ENCODE peak calls at places on chromosomes 16 and 17, in six cellular contexts. E is OCI-LY7, Q is kidney epithelial cell, T is foreskin fibroblast, J is fibroblast of mammary gland, I is AG04450. D is an unnamed sample.

GRCh38 chr16:19583665-19584300 is 28.3 kb downstream of the VPS35L start:
- DNase-seq in Q (no peak), E (peak; percentile 39), J (peak; percentile 56), I (peak; percentile 18), T (no peak), D (peak; percentile 53)

GRCh38 chr16:3638916-3639644 is 15.4 kb upstream of the DNASE1 start:
- DNase-seq in J (peak; percentile 10), I (no peak), T (no peak), Q (no peak), E (no peak), D (no peak)

GRCh38 chr16:930511-930910 is 40.3 kb downstream of the LMF1 start:
- DNase-seq in I (no peak), J (no peak), E (no peak), Q (no peak), T (no peak), D (no peak)

GRCh38 chr17:2275722-2276121 is 27.9 kb downstream of the SMG6 start:
- DNase-seq in Q (no peak), T (no peak), J (no peak), E (no peak), I (no peak), D (no peak)

GRCh38 chr16:3468501-3468900 is 25.0 kb downstream of the NAA60 start:
- DNase-seq in T (no peak), E (no peak), Q (no peak), I (no peak), J (no peak), D (no peak)

GRCh38 chr16:56119138-56119537 is 72.2 kb upstream of the GNAO1 start:
- DNase-seq in E (no peak), T (no peak), Q (no peak), J (no peak), I (no peak), D (no peak)

GRCh38 chr17:5115673-5116651 is at the start of gene USP6:
- DNase-seq in T (no peak), Q (no peak), I (no peak), J (no peak), E (no peak), D (no peak)

GRCh38 chr17:8117980-8118768 is at the start of gene ALOXE3:
- DNase-seq in T (peak; percentile 66), E (no peak), Q (no peak), J (peak; percentile 63), I (no peak), D (peak; percentile 52)

GRCh38 chr17:67038861-67039365 is 5.4 kb upstream of the CACNG1 start:
- DNase-seq in J (no peak), E (no peak), I (no peak), Q (no peak), T (no peak), D (no peak)

GRCh38 chr16:27251561-27252205 is 16.9 kb downstream of the NSMCE1 start:
- DNase-seq in Q (no peak), T (no peak), E (no peak), I (no peak), J (no peak), D (no peak)

DNA sequence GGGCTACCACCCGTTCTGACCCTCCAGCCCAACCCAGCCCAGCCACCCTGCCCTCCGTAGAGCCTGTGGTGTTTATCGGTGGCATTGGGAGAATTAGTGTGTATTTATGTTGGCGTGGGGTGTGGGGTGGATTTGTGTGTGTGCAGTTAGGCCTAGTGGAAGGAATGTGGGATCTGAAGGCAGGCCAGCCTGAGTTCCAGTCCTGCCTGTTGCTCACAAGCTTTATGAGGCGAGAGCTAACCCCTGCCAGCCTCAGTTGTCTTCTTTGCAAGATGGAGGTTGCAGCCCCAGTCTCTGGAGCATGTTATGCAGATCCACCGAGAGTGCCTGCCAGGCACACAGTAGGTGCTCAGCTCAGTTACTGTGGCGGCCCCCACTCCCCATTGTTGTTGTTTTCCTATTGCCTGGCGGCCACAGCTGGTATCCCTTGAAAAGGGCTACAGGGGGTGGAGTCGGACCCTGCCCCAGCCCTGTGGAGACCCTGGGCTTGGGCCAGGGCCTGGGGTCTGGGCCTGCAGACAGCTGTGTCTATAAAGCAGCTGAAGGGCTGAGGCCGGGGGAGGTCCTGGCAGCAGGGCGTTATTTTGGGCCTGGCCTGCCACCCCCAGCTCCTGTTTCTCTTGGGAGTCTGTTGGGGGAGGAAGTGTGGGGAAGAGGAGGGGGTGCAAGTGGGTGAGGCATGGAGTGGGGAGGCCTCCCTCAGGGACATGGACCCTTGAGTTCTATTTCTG is 5.1 kb downstream of the ERBB2 start:
- DNase-seq in T (no peak), I (no peak), Q (no peak), E (no peak), J (peak; percentile 17), D (peak; percentile 49)
- TF ChIP-seq CTCF in T (peak; percentile 31), I (peak; percentile 56), Q (peak; percentile 18), E (no peak), J (peak; percentile 13), D (peak; percentile 42)

GRCh38 chr17:75753514-75754377 is 11.2 kb downstream of the GALK1 start:
- DNase-seq in E (peak; percentile 92), Q (no peak), T (peak; percentile 69), J (peak; percentile 47), I (no peak), D (peak; percentile 60)

GRCh38 chr17:75753193-75753513 is 11.8 kb downstream of the GALK1 start:
- DNase-seq in E (no peak), I (no peak), T (no peak), Q (no peak), J (no peak), D (no peak)

GRCh38 chr17:75755205-75755901 is 9.6 kb downstream of the GALK1 start:
- DNase-seq in J (no peak), Q (no peak), I (no peak), T (no peak), E (no peak), D (no peak)

GRCh38 chr17:75755990-75756389 is 9.0 kb downstream of the GALK1 start:
- DNase-seq in E (no peak), I (no peak), Q (no peak), J (no peak), T (no peak), D (no peak)

DNA sequence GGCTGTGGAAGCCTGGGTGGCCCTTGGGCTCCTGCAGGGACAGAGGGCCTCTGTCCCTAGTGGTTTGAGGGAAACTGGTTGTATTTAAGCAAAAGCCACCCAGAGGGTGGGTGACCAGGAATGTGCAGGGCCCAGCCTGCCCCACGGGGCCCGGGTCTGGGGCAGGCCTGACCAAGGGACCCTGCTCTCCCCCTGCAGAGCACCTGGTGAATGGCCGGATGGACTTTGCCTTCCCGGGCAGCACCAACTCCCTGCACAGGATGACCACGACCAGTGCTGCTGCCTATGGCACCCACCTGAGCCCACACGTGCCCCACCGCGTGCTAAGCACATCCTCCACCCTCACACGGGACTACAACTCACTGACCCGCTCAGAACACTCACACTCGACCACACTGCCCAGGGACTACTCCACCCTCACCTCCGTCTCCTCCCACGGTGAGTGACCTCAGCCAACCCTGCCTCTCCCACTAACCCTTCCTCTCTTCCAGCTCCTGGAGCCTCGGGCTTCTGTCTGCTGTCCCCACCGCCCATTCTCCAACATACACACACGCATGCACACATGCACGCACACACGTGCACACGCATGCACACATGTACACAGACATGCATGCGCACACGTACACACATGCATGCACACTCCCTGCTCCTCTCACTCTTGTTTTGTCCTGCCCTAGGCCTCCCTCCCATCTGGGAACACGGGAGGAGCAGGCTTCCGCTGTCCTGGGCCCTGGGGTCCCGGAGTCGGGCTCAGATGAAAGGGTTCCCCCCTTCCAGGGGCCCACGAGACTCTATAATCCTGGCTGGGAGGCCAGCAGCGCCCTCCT is 10.4 kb downstream of the GALK1 start:
- DNase-seq in I (no peak), Q (no peak), J (peak; percentile 17), E (no peak), T (no peak), D (no peak)
- H3K4me3 ChIP-seq in I (no peak overlapping the region), Q (no peak overlapping the region), J (no peak overlapping the region), E (peak overlapping the region; percentile 67), T (no peak overlapping the region), D (no peak overlapping the region)

DNA sequence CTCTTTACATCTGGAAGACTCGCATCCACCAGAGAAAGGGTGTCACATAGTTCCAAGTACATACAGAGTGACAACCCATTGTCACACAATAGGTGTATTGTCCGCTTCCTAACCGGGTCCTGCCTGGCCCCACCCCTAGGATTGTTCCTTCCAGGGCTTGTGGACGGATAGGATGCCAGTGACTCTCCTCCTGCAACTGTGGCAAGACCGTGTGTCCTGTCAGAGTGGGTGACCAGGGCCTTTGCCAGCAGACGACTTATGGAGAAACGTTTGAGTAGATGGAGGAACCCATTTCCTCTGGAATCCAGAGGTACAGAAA is 258.4 kb downstream of the CPPED1 start:
- DNase-seq in Q (no peak), E (no peak), T (no peak), J (no peak), I (no peak), D (no peak)
- TF ChIP-seq CTCF in Q (no peak), E (no peak), T (no peak), J (no peak), I (no peak), D (no peak)

GRCh38 chr17:18136357-18136756 is 27.8 kb downstream of the MYO15A start:
- DNase-seq in T (no peak), I (no peak), E (no peak), J (no peak), Q (no peak), D (no peak)

GRCh38 chr17:18139092-18139491 is 30.5 kb downstream of the MYO15A start:
- DNase-seq in E (no peak), J (no peak), T (no peak), Q (no peak), I (no peak), D (no peak)

GRCh38 chr17:18139498-18139897 is 30.9 kb downstream of the MYO15A start:
- DNase-seq in J (no peak), T (no peak), I (no peak), E (no peak), Q (no peak), D (no peak)

GRCh38 chr17:18139949-18140348 is 31.4 kb downstream of the MYO15A start:
- DNase-seq in I (no peak), T (peak; percentile 35), J (peak; percentile 42), E (no peak), Q (no peak), D (peak; percentile 10)

GRCh38 chr17:18138065-18138749 is 29.7 kb downstream of the MYO15A start:
- DNase-seq in I (no peak), Q (no peak), T (no peak), E (no peak), J (no peak), D (no peak)
- H3K4me3 ChIP-seq in I (no peak overlapping the region), Q (no peak overlapping the region), T (no peak overlapping the region), E (no peak overlapping the region), J (no peak overlapping the region), D (no peak overlapping the region)

DNA sequence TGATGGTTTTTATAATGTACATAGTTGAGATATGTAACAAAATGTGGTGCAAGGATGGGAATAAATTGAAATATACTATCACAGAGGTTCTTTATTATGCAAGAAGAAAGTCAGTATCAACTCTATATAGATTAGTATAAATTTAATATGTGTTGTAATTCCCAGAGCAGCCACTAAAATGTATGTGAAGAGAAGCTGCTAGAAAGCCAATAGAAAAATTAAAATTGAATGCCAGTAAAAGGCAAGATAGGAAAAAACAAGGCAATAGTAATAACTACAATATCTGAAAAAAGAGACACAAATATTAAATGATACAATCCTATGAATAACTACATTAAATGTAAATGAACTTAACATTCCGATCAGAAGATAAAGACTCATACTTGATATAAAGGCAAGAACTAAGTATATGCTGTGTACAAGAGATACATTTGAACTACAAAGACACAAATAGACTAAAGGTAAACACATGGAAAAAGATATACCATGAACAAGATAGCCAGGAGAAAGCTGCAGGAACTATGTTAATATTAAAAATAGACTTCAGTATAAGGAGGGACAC is 92.0 kb downstream of the ABCA8 start:
- DNase-seq in Q (no peak), I (no peak), T (no peak), E (no peak), J (no peak), D (no peak)
- TF ChIP-seq CTCF in Q (no peak), I (no peak), T (no peak), E (peak; percentile 43), J (no peak), D (no peak)

GRCh38 chr17:39198186-39198566 is 707 bp upstream of the CACNB1 start:
- DNase-seq in E (no peak), Q (no peak), J (no peak), T (no peak), I (no peak), D (no peak)
- H3K4me3 ChIP-seq in E (peak overlapping the region; percentile 91), Q (no peak overlapping the region), J (peak overlapping the region; percentile 73), T (peak overlapping the region; percentile 79), I (peak overlapping the region; percentile 80), D (peak overlapping the region; percentile 81)

D was measured in AG10803.